ENCODE peak calls at places on chromosomes 4 and X, in eight cellular contexts. B, P, Y, Q, H, I, E and U are unnamed samples.

GRCh38 chrX:274904-275475 is 6.2 kb upstream of the PLCXD1 start:
- DNase-seq in E (no peak), Y (no peak), H (no peak), P (no peak), B (peak; percentile 71), Q (no peak), I (no peak), U (peak; percentile 61)

GRCh38 chr4:53365121-53365485 is 758 bp downstream of the SCFD2 start:
- DNase-seq in I (no peak), Y (peak; percentile 16), P (no peak), E (no peak), B (no peak), Q (peak; percentile 8), H (no peak), U (no peak)

GRCh38 chr4:158068063-158068462 is 104.8 kb downstream of the GASK1B start:
- DNase-seq in I (no peak), Q (no peak), E (no peak), Y (no peak), H (no peak), P (no peak), B (no peak), U (no peak)

GRCh38 chr4:170446782-170447181 is 357.0 kb upstream of the AADAT start:
- DNase-seq in H (no peak), I (no peak), E (no peak), Y (no peak), P (no peak), B (no peak), Q (no peak), U (no peak)

GRCh38 chr4:121711263-121712000 is 14.7 kb upstream of the ANXA5 start:
- DNase-seq in H (peak; percentile 76), P (no peak), Q (peak; percentile 75), E (peak; percentile 39), I (peak; percentile 28), B (peak; percentile 91), Y (no peak), U (peak; percentile 97)

GRCh38 chr4:8344387-8344786 is 74.8 kb downstream of the HTRA3 start:
- DNase-seq in P (no peak), Q (no peak), I (no peak), H (no peak), E (no peak), Y (no peak), B (no peak), U (peak; percentile 60)

GRCh38 chrX:38900719-38901118 is 99.5 kb downstream of the MID1IP1 start:
- DNase-seq in H (no peak), B (no peak), I (no peak), Q (no peak), E (no peak), P (no peak), Y (no peak), U (no peak)

GRCh38 chr4:7610841-7611240 is 176.1 kb upstream of the PSAPL1 start:
- DNase-seq in I (no peak), P (no peak), Y (no peak), E (no peak), H (no peak), B (no peak), Q (no peak), U (no peak)

GRCh38 chr4:78379991-78380739 is 171.4 kb upstream of the ANXA3 start:
- DNase-seq in H (no peak), B (no peak), Y (no peak), P (no peak), Q (peak; percentile 44), E (no peak), I (no peak), U (no peak)

GRCh38 chr4:113476800-113477199 is 284.7 kb downstream of the CAMK2D start:
- DNase-seq in P (no peak), E (peak; percentile 25), Q (peak; percentile 23), B (no peak), H (no peak), Y (no peak), I (no peak), U (no peak)

GRCh38 chrX:13364230-13364629 is 44.4 kb upstream of the ATXN3L start:
- DNase-seq in Q (no peak), P (no peak), Y (no peak), H (no peak), I (no peak), E (no peak), B (no peak), U (no peak)